ENCODE peak calls at places on chromosomes 6 and 20, in four cellular contexts. W, Y, I and M are unnamed samples.
A peak's percentile ranks its signal among the peaks of the same experiment; 100 is the strongest.

GRCh38 chr6:167314180-167314821 is 10.6 kb upstream of the TTLL2 start:
- DNase-seq in I (no peak), Y (no peak), W (no peak), M (no peak)

GRCh38 chr20:50379049-50379990 is 130.9 kb upstream of the PTPN1 start:
- DNase-seq in Y (peak; percentile 78), W (peak; percentile 91), I (peak; percentile 92), M (peak; percentile 94)

GRCh38 chr6:138945354-138945753 is 42.7 kb downstream of the REPS1 start:
- DNase-seq in W (peak; percentile 20), I (no peak), Y (no peak), M (no peak)

GRCh38 chr6:68740828-68741500 is 105.9 kb downstream of the ADGRB3 start:
- DNase-seq in Y (no peak), I (no peak), W (peak; percentile 25), M (no peak)

GRCh38 chr6:124683507-124683906 is 278.7 kb upstream of the RNF217 start:
- DNase-seq in W (no peak), I (no peak), Y (no peak), M (no peak)

GRCh38 chr6:27630727-27631613 is 158.1 kb upstream of the ZNF184 start:
- DNase-seq in I (peak; percentile 20), Y (peak; percentile 41), W (no peak), M (peak; percentile 47)

GRCh38 chr6:107488875-107489635 is 862 bp upstream of the SOBP start:
- DNase-seq in I (no peak), Y (peak; percentile 42), W (peak; percentile 63), M (peak; percentile 29)

GRCh38 chr6:156057869-156058268 is 602.2 kb upstream of the NOX3 start:
- DNase-seq in I (no peak), Y (no peak), W (no peak), M (no peak)

GRCh38 chr6:154682633-154683125 is 50.5 kb upstream of the SCAF8 start:
- DNase-seq in W (no peak), I (no peak), Y (no peak), M (no peak)

GRCh38 chr20:25539742-25540201 is 45.6 kb downstream of the NINL start:
- DNase-seq in I (no peak), W (no peak), Y (no peak), M (no peak)

GRCh38 chr20:17896771-17897369 is 71.7 kb downstream of the SNX5 start:
- DNase-seq in W (no peak), I (no peak), Y (no peak), M (peak; percentile 19)

GRCh38 chr20:61815678-61816077 is 250.0 kb downstream of the TAF4 start:
- DNase-seq in Y (no peak), W (no peak), I (no peak), M (no peak)

GRCh38 chr6:85580104-85580877 is 13.4 kb downstream of the SNX14 start:
- DNase-seq in Y (no peak), I (no peak), W (no peak), M (peak; percentile 67)

GRCh38 chr6:70547313-70547712 is 19.4 kb upstream of the SDHAF4 start:
- DNase-seq in I (no peak), Y (peak; percentile 17), W (peak; percentile 23), M (no peak)

GRCh38 chr6:42154461-42155209 is 12.2 kb upstream of the C6orf132 start:
- DNase-seq in I (no peak), Y (no peak), W (no peak), M (no peak)

GRCh38 chr6:93248591-93248990 is 170.8 kb downstream of the EPHA7 start:
- DNase-seq in Y (peak; percentile 63), I (no peak), W (no peak), M (no peak)

GRCh38 chr6:128860782-128861181 is 22.2 kb upstream of the LAMA2 start:
- DNase-seq in Y (no peak), W (no peak), I (no peak), M (no peak)

GRCh38 chr20:44019638-44020335 is 105.1 kb downstream of the TOX2 start:
- DNase-seq in Y (peak; percentile 33), I (no peak), W (peak; percentile 26), M (no peak)
- TF ChIP-seq POLR2A in Y (no peak), I (no peak), W (no peak), M (no peak)

GRCh38 chr6:53618219-53618618 is 47.3 kb downstream of the KLHL31 start:
- DNase-seq in I (no peak), Y (no peak), W (no peak), M (no peak)
- H3K4me3 ChIP-seq in I (no peak overlapping the region), Y (no peak overlapping the region), W (no peak overlapping the region), M (no peak overlapping the region)

GRCh38 chr6:118651282-118652050 is at the start of gene CEP85L:
- DNase-seq in Y (peak; percentile 90), W (peak; percentile 94), I (peak; percentile 90), M (peak; percentile 94)
- TF ChIP-seq POLR2A in Y (peak; percentile 84), W (peak; percentile 46), I (peak; percentile 81), M (peak; percentile 94)

DNA sequence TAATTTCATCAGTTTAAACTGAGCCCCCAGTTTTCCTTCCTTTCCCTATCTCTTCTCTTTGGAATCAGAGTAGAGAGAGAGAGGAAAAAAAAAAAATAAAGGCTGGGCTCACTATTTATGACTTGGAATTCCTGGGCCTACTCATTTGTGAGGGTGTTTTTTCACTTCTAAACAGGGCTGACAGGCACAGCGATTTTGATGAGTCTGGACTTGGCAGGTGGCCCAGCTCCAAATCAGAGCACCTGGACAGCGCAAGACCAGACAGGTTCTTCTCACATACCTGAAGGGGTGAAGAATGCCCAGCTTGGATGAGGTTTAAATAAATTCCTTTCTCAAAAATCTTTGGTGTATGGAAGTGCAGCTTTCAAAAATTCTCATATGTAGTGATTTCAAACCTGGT is 122.2 kb downstream of the KIF13A start:
- DNase-seq in Y (no peak), I (peak; percentile 59), W (no peak), M (peak; percentile 39)
- H3K4me3 ChIP-seq in Y (no peak overlapping the region), I (no peak overlapping the region), W (no peak overlapping the region), M (no peak overlapping the region)

GRCh38 chr6:8064638-8065518 is 689 bp upstream of the BLOC1S5 start:
- DNase-seq in Y (no peak), I (no peak), W (peak; percentile 12), M (no peak)
- TF ChIP-seq POLR2A in Y (no peak), I (no peak), W (no peak), M (no peak)

DNA sequence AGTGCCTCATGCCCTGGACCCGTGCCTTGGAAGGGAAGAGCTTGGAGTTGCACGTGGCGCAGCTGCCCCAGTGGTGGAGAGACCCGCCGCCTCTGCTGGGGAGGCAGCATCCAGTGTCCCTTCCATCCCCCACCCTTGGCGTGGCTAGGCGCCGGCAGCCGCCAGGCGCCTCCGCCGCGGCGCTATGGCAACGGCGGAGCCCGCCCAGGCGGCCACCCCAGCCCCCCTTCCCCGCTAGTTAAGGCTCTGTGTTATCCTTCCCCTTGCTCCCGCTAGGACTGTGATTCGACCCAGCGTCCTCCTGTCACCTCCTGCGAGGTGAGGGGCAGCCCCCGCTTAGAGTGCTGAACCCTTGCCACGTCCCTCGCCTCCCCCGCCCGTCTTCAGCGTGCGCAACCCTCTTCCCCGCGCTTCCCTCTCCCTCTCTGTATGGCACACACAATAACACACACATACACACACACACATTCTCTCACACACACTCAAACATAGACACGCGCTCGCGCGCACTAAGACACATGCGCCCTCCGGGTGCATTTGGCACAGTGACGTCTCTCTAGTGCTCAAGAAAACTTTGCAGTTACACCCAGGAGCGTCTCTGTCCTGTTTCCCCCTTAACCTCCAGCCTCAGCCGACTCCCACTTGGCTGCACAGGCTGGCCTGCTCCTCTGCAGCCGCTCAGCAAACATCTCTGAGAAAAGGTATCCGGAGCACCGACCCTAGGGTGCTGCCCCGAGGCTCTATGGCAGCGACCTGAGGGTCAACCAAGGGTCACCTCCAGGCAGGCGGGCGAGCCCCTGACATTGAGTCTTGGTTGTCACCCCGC is 8.5 kb downstream of the GRIK2 start:
- DNase-seq in W (no peak), Y (no peak), I (no peak), M (peak; percentile 7)
- H3K4me3 ChIP-seq in W (no peak overlapping the region), Y (no peak overlapping the region), I (no peak overlapping the region), M (no peak overlapping the region)